ENCODE peak calls at places on chromosomes 2 and 18, in ten cellular contexts. M is NCI-H1417, G is iPS DF 19.7, B is H7, Z is midbrain, X is DND-41, L is small intestine, N is stomach, W is T-helper 9 cell, U is NCI-H510A treated with DMSO at 0.1 percent for 48 hours. P is an unnamed sample.

GRCh38 chr2:31415421-31415820 is 879 bp upstream of the XDH start:
- DNase-seq in M (no peak), G (no peak), B (no peak), Z (no peak), X (no peak), L (no peak), N (no peak), W (no peak), U (no peak), P (no peak)

GRCh38 chr2:162490052-162490717 is 146.3 kb downstream of the GCA start:
- DNase-seq in M (no peak), G (no peak), B (no peak), Z (no peak), X (peak), L (no peak), N (no peak), W (no peak), U (no peak), P (no peak)

GRCh38 chr18:45352874-45353273 is 262.4 kb upstream of the SLC14A2 start:
- DNase-seq in M (no peak), G (no peak), B (no peak), Z (no peak), X (no peak), L (no peak), N (no peak), W (no peak), U (no peak), P (no peak)

GRCh38 chr2:9634121-9634520 is 3.3 kb upstream of the YWHAQ start:
- DNase-seq in M (no peak), G (no peak), B (no peak), Z (no peak), X (no peak), L (no peak), N (no peak), W (no peak), U (no peak), P (no peak)

GRCh38 chr2:109231428-109231827 is 102.4 kb downstream of the SH3RF3 start:
- DNase-seq in M (no peak), G (no peak), B (no peak), Z (no peak), X (no peak), L (no peak), N (no peak), W (no peak), U (no peak), P (no peak)

GRCh38 chr2:219570194-219570923 is 980 bp downstream of the OBSL1 start:
- DNase-seq in M (peak), G (no peak), B (peak), Z (peak), X (no peak), L (no peak), N (no peak), W (no peak), U (peak), P (peak)

GRCh38 chr18:68660355-68661183 is 54.3 kb downstream of the TMX3 start:
- DNase-seq in M (peak), G (no peak), B (no peak), Z (peak), X (no peak), L (peak), N (no peak), W (no peak), U (peak), P (no peak)

GRCh38 chr2:141271346-141271745 is 859.5 kb downstream of the LRP1B start:
- DNase-seq in M (no peak), G (no peak), B (no peak), Z (no peak), X (no peak), L (no peak), N (no peak), W (no peak), U (no peak), P (no peak)

GRCh38 chr2:173574713-173575112 is 220.0 kb downstream of the CDCA7 start:
- DNase-seq in M (no peak), G (no peak), B (no peak), Z (no peak), X (no peak), L (no peak), N (no peak), W (no peak), U (no peak), P (no peak)

GRCh38 chr2:128425731-128426620 is 107.3 kb upstream of the HS6ST1 start:
- DNase-seq in M (no peak), G (no peak), B (no peak), Z (no peak), X (no peak), L (no peak), N (no peak), W (no peak), U (no peak), P (no peak)

GRCh38 chr18:26685438-26686173 is 137.3 kb upstream of the KCTD1 start:
- DNase-seq in M (peak), G (no peak), B (peak), Z (no peak), X (no peak), L (no peak), N (no peak), W (no peak), U (no peak), P (peak)

GRCh38 chr18:3595282-3596273 is 145.6 kb downstream of the TGIF1 start:
- DNase-seq in M (peak), G (no peak), B (no peak), Z (no peak), X (no peak), L (peak), N (peak), W (no peak), U (peak), P (no peak)

GRCh38 chr2:67724261-67724660 is 327.1 kb downstream of the ETAA1 start:
- DNase-seq in M (no peak), G (no peak), B (no peak), Z (no peak), X (no peak), L (no peak), N (no peak), W (no peak), U (no peak), P (no peak)

GRCh38 chr2:274503-274902 is 9.8 kb downstream of the ACP1 start:
- DNase-seq in M (no peak), G (no peak), B (no peak), Z (no peak), X (no peak), L (no peak), N (no peak), W (no peak), U (no peak), P (peak)

GRCh38 chr18:35267161-35267651 is 22.8 kb downstream of the ZSCAN30 start:
- DNase-seq in M (peak), G (no peak), B (peak), Z (peak), X (peak), L (peak), N (peak), W (peak), U (peak), P (peak)

GRCh38 chr2:79640001-79640400 is 127.2 kb downstream of the CTNNA2 start:
- DNase-seq in M (no peak), G (peak), B (peak), Z (no peak), X (no peak), L (no peak), N (no peak), W (no peak), U (no peak), P (no peak)

GRCh38 chr2:44941551-44942234 is at the start of gene SIX3:
- DNase-seq in M (peak), G (no peak), B (peak), Z (no peak), X (no peak), L (peak), N (no peak), W (no peak), U (peak), P (peak)

GRCh38 chr18:37188016-37188791 is 359.3 kb downstream of the KIAA1328 start:
- DNase-seq in M (no peak), G (no peak), B (no peak), Z (no peak), X (no peak), L (no peak), N (no peak), W (no peak), U (no peak), P (no peak)

GRCh38 chr2:114006460-114006859 is 116.6 kb downstream of the ACTR3 start:
- DNase-seq in M (peak), G (no peak), B (no peak), Z (no peak), X (no peak), L (peak), N (no peak), W (no peak), U (peak), P (no peak)

GRCh38 chr2:37679072-37679695 is 7.7 kb upstream of the CDC42EP3 start:
- DNase-seq in M (no peak), G (no peak), B (no peak), Z (no peak), X (no peak), L (peak), N (peak), W (no peak), U (peak), P (no peak)

GRCh38 chr18:61953641-61954040 is 60.8 kb upstream of the RNF152 start:
- DNase-seq in M (no peak), G (no peak), B (no peak), Z (no peak), X (no peak), L (no peak), N (no peak), W (no peak), U (no peak), P (no peak)

GRCh38 chr18:832085-832681 is 20.1 kb upstream of the YES1 start:
- DNase-seq in M (peak), G (no peak), B (peak), Z (no peak), X (no peak), L (peak), N (peak), W (no peak), U (peak), P (peak)

GRCh38 chr2:26846881-26847662 is 860 bp upstream of the DPYSL5 start:
- DNase-seq in M (peak), G (no peak), B (no peak), Z (peak), X (no peak), L (no peak), N (no peak), W (no peak), U (no peak), P (peak)

GRCh38 chr2:1705557-1706076 is 38.7 kb downstream of the PXDN start:
- DNase-seq in M (no peak), G (no peak), B (peak), Z (no peak), X (no peak), L (no peak), N (no peak), W (no peak), U (no peak), P (no peak)

GRCh38 chr2:127101048-127101611 is 5.8 kb downstream of the BIN1 start:
- DNase-seq in M (no peak), G (no peak), B (no peak), Z (no peak), X (no peak), L (no peak), N (no peak), W (no peak), U (no peak), P (no peak)

GRCh38 chr2:211144078-211144477 is 587.7 kb downstream of the CPS1 start:
- DNase-seq in M (no peak), G (no peak), B (no peak), Z (no peak), X (no peak), L (no peak), N (no peak), W (no peak), U (no peak), P (no peak)

GRCh38 chr18:5955861-5956260 is 60.5 kb upstream of the TMEM200C start:
- DNase-seq in M (no peak), G (no peak), B (no peak), Z (no peak), X (no peak), L (no peak), N (no peak), W (no peak), U (no peak), P (no peak)

GRCh38 chr18:70181015-70181414 is 24.5 kb downstream of the RTTN start:
- DNase-seq in M (no peak), G (no peak), B (no peak), Z (no peak), X (no peak), L (no peak), N (no peak), W (no peak), U (no peak), P (no peak)

GRCh38 chr18:26540041-26540628 is 8.2 kb downstream of the KCTD1 start:
- DNase-seq in M (no peak), G (no peak), B (no peak), Z (no peak), X (no peak), L (no peak), N (no peak), W (no peak), U (no peak), P (no peak)